ENCODE peak calls at places on chromosomes 2 and 18, in nine cellular contexts. O is NCI-H2081; T is stimulated activated CD4-positive, alpha-beta T cell treated with anti-CD3 and anti-CD28 coated beads, Interleukin-4, amount 100 ng/mL, for 24 hours; H is COR-L47; V is endothelial cell; S is GM03348; D is astrocyte of the spinal cord; A is stimulated activated CD8-positive, alpha-beta memory T cell treated with anti-CD3 and anti-CD28 coated beads, Interleukin-7, amount 100 ng/mL, for 1 hour; Y is GM23338. J is an unnamed sample.
A peak's percentile ranks its signal among the peaks of the same experiment; 100 is the strongest.

GRCh38 chr18:59148192-59148591 is 8.5 kb downstream of the SEC11C start:
- DNase-seq in H (peak; percentile 91), V (no peak), S (no peak), A (no peak), Y (no peak), D (no peak), O (peak; percentile 94), T (no peak), J (no peak)

GRCh38 chr2:113965644-113966043 is 75.8 kb downstream of the ACTR3 start:
- DNase-seq in T (peak; percentile 38), A (no peak), Y (peak; percentile 72), V (peak; percentile 54), D (peak; percentile 49), O (peak; percentile 60), H (peak; percentile 24), S (no peak), J (peak; percentile 50)

GRCh38 chr2:178265851-178266250 is 71.5 kb downstream of the OSBPL6 start:
- DNase-seq in D (no peak), O (no peak), Y (no peak), H (no peak), V (no peak), A (no peak), S (no peak), T (no peak), J (no peak)

GRCh38 chr18:33839452-33840225 is 261.6 kb downstream of the ASXL3 start:
- DNase-seq in D (peak; percentile 78), H (peak; percentile 88), V (peak; percentile 32), Y (peak; percentile 87), O (peak; percentile 89), S (peak; percentile 26), T (no peak), A (no peak), J (peak; percentile 84)

GRCh38 chr18:48904086-48904485 is 46.7 kb downstream of the SMAD7 start:
- DNase-seq in D (no peak), T (no peak), A (no peak), O (no peak), Y (no peak), V (no peak), S (no peak), H (no peak), J (no peak)

GRCh38 chr18:52791321-52791720 is 451.3 kb downstream of the DCC start:
- DNase-seq in S (no peak), V (no peak), A (no peak), H (no peak), Y (no peak), T (no peak), D (no peak), O (no peak), J (no peak)

GRCh38 chr2:28736034-28736433 is 15.6 kb upstream of the PPP1CB start:
- DNase-seq in H (peak; percentile 27), S (peak; percentile 34), V (no peak), T (no peak), A (no peak), Y (no peak), D (no peak), O (peak; percentile 54), J (no peak)

GRCh38 chr18:62027914-62028520 is 135.2 kb upstream of the RNF152 start:
- DNase-seq in D (no peak), A (no peak), O (no peak), V (no peak), S (no peak), T (no peak), H (no peak), Y (peak; percentile 17), J (no peak)

GRCh38 chr2:211387734-211388133 is 831.3 kb downstream of the CPS1 start:
- DNase-seq in V (no peak), D (no peak), T (no peak), Y (no peak), A (no peak), S (no peak), H (no peak), O (no peak), J (no peak)

GRCh38 chr2:200158586-200159365 is 147.7 kb upstream of the SPATS2L start:
- DNase-seq in V (no peak), S (no peak), O (no peak), A (no peak), H (no peak), T (no peak), Y (no peak), D (no peak), J (no peak)

GRCh38 chr2:170145191-170145590 is 32.8 kb upstream of the MYO3B start:
- DNase-seq in V (no peak), Y (no peak), S (no peak), O (no peak), A (no peak), T (no peak), D (no peak), H (no peak), J (no peak)

GRCh38 chr2:232959139-232959538 is 53.9 kb downstream of the NGEF start:
- DNase-seq in Y (no peak), D (no peak), S (no peak), A (no peak), H (no peak), O (no peak), V (no peak), T (no peak), J (no peak)

GRCh38 chr2:241314181-241314932 is 1.1 kb downstream of the HDLBP start:
- DNase-seq in T (no peak), Y (peak; percentile 64), H (no peak), S (no peak), O (peak; percentile 75), D (peak; percentile 64), V (no peak), A (no peak), J (no peak)

GRCh38 chr2:156077041-156077735 is 255.3 kb downstream of the NR4A2 start:
- DNase-seq in T (no peak), H (no peak), Y (no peak), S (no peak), V (no peak), A (no peak), D (peak; percentile 18), O (peak; percentile 8), J (no peak)

GRCh38 chr18:4270988-4271387 is 184.1 kb downstream of the DLGAP1 start:
- DNase-seq in D (no peak), A (no peak), S (no peak), H (no peak), O (no peak), V (no peak), Y (no peak), T (no peak), J (no peak)

GRCh38 chr2:127015106-127015910 is 91.6 kb downstream of the BIN1 start:
- DNase-seq in O (no peak), H (no peak), T (no peak), Y (no peak), A (no peak), S (no peak), V (no peak), D (no peak), J (no peak)

GRCh38 chr2:235054497-235054896 is 102.7 kb downstream of the SH3BP4 start:
- DNase-seq in S (no peak), O (no peak), D (no peak), A (no peak), H (no peak), T (no peak), V (no peak), Y (no peak), J (no peak)

GRCh38 chr2:220356076-220356475 is 728.6 kb downstream of the SLC4A3 start:
- DNase-seq in S (no peak), V (no peak), Y (no peak), O (no peak), T (no peak), A (no peak), H (no peak), D (no peak), J (no peak)

GRCh38 chr2:218026244-218026643 is 23.4 kb upstream of the TNS1 start:
- DNase-seq in Y (no peak), A (no peak), H (no peak), D (no peak), T (no peak), V (peak; percentile 1), O (no peak), S (no peak), J (no peak)

GRCh38 chr2:122706757-122707223 is 951.3 kb downstream of the TSN start:
- DNase-seq in Y (no peak), S (peak; percentile 6), A (no peak), T (no peak), V (no peak), H (no peak), O (no peak), D (no peak), J (no peak)

GRCh38 chr2:133264951-133265949 is 303.0 kb downstream of the NCKAP5 start:
- DNase-seq in Y (peak; percentile 54), T (no peak), A (no peak), D (no peak), O (no peak), S (no peak), H (no peak), V (peak; percentile 22), J (peak; percentile 32)

GRCh38 chr2:190649035-190649797 is at the start of gene NAB1:
- DNase-seq in S (peak; percentile 79), V (peak; percentile 52), A (peak; percentile 26), O (peak; percentile 66), Y (peak; percentile 72), D (peak; percentile 43), T (peak; percentile 65), H (peak; percentile 53), J (peak; percentile 91)

GRCh38 chr2:102082591-102083586 is 59.7 kb upstream of the IL1R1 start:
- DNase-seq in T (peak; percentile 68), Y (no peak), D (peak; percentile 93), O (no peak), S (peak; percentile 46), H (no peak), A (no peak), V (no peak), J (no peak)

GRCh38 chr2:30691948-30692828 is 115.1 kb downstream of the CAPN13 start:
- DNase-seq in A (no peak), Y (no peak), V (no peak), O (no peak), T (no peak), D (no peak), H (no peak), S (peak; percentile 52), J (no peak)

GRCh38 chr2:199458017-199458805 is 472 bp upstream of the SATB2 start:
- DNase-seq in A (no peak), V (peak; percentile 31), S (peak; percentile 69), D (no peak), T (no peak), Y (peak; percentile 64), O (peak; percentile 78), H (peak; percentile 64), J (no peak)

GRCh38 chr2:57549642-57550102 is 496.9 kb upstream of the VRK2 start:
- DNase-seq in T (no peak), O (peak; percentile 72), D (no peak), Y (peak; percentile 58), A (no peak), S (peak; percentile 15), V (no peak), H (peak; percentile 4), J (peak; percentile 34)

GRCh38 chr2:172429351-172429968 is 2.1 kb downstream of the ITGA6 start:
- DNase-seq in O (no peak), H (peak; percentile 29), D (peak; percentile 42), A (no peak), T (no peak), Y (no peak), S (peak; percentile 20), V (no peak), J (peak; percentile 34)

GRCh38 chr2:230691005-230691647 is 21.5 kb upstream of the CAB39 start:
- DNase-seq in T (no peak), S (peak; percentile 63), O (no peak), Y (peak; percentile 46), D (peak; percentile 61), A (no peak), H (no peak), V (no peak), J (no peak)

GRCh38 chr2:240731327-240731626 is 39.6 kb downstream of the AQP12A start:
- DNase-seq in T (no peak), D (no peak), A (no peak), H (no peak), O (no peak), Y (no peak), V (no peak), S (peak; percentile 47), J (no peak)

GRCh38 chr2:43307046-43307445 is 80.6 kb upstream of the ZFP36L2 start:
- DNase-seq in O (no peak), Y (no peak), A (no peak), V (no peak), T (no peak), S (no peak), D (no peak), H (no peak), J (no peak)